ENCODE peak calls at places on chromosomes 11 and 22, in six cellular contexts. Q is MM.1S, V is cardiac muscle cell, L is cardiac fibroblast, I is A549, C is colonic mucosa. B is an unnamed sample.

GRCh38 chr11:128496684-128497056 is 90.7 kb downstream of the ETS1 start:
- DNase-seq in Q (no peak), V (no peak), L (no peak), I (peak), C (no peak), B (no peak)

GRCh38 chr22:41341990-41342389 is 39.8 kb upstream of the TEF start:
- DNase-seq in Q (peak), V (no peak), L (no peak), I (no peak), C (no peak), B (no peak)

GRCh38 chr11:65880844-65881421 is 1.3 kb downstream of the CTSW start:
- DNase-seq in Q (no peak), V (no peak), L (no peak), I (no peak), C (no peak), B (no peak)

GRCh38 chr11:112656772-112657428 is 304.3 kb upstream of the NCAM1 start:
- DNase-seq in Q (no peak), V (peak), L (peak), I (no peak), C (no peak), B (no peak)

GRCh38 chr11:96753997-96754396 is 364.2 kb downstream of the JRKL start:
- DNase-seq in Q (no peak), V (no peak), L (no peak), I (no peak), C (no peak), B (no peak)

GRCh38 chr11:129213261-129213660 is 21.1 kb upstream of the ARHGAP32 start:
- DNase-seq in Q (no peak), V (no peak), L (no peak), I (no peak), C (no peak), B (no peak)

GRCh38 chr11:19869466-19869865 is 156.8 kb downstream of the NAV2 start:
- DNase-seq in Q (no peak), V (no peak), L (no peak), I (no peak), C (no peak), B (no peak)

GRCh38 chr11:1219446-1219835 is 3.4 kb upstream of the MUC5B start:
- DNase-seq in Q (no peak), V (no peak), L (no peak), I (no peak), C (no peak), B (no peak)

GRCh38 chr11:110000858-110001257 is 92.3 kb upstream of the ZC3H12C start:
- DNase-seq in Q (no peak), V (no peak), L (no peak), I (no peak), C (no peak), B (no peak)

GRCh38 chr11:124762077-124762623 is at the start of gene ESAM:
- DNase-seq in Q (peak), V (no peak), L (no peak), I (peak), C (peak), B (peak)

GRCh38 chr11:12094872-12095800 is 15.3 kb upstream of the MICAL2 start:
- DNase-seq in Q (no peak), V (no peak), L (no peak), I (no peak), C (peak), B (no peak)

GRCh38 chr11:413120-414081 is 1.4 kb downstream of the SIGIRR start:
- DNase-seq in Q (no peak), V (no peak), L (no peak), I (no peak), C (no peak), B (peak)

GRCh38 chr11:78181155-78181554 is 7.3 kb downstream of the KCTD21 start:
- DNase-seq in Q (no peak), V (peak), L (peak), I (no peak), C (no peak), B (no peak)

GRCh38 chr11:121814962-121815361 is 301.1 kb downstream of the BLID start:
- DNase-seq in Q (no peak), V (no peak), L (no peak), I (no peak), C (no peak), B (no peak)

GRCh38 chr11:69840371-69841169 is 21.4 kb upstream of the FGF3 start:
- DNase-seq in Q (no peak), V (no peak), L (no peak), I (no peak), C (no peak), B (no peak)

GRCh38 chr22:45462034-45462655 is 40.5 kb upstream of the FBLN1 start:
- DNase-seq in Q (no peak), V (no peak), L (no peak), I (no peak), C (no peak), B (no peak)

GRCh38 chr11:77198440-77198849 is 70.4 kb downstream of the MYO7A start:
- DNase-seq in Q (no peak), V (peak), L (no peak), I (peak), C (no peak), B (no peak)

GRCh38 chr11:645536-645935 is 8.5 kb downstream of the DRD4 start:
- DNase-seq in Q (peak), V (no peak), L (no peak), I (no peak), C (no peak), B (no peak)

GRCh38 chr22:50341977-50342650 is 1.0 kb upstream of the PPP6R2 start:
- DNase-seq in Q (peak), V (peak), L (peak), I (peak), C (peak), B (peak)

GRCh38 chr22:19631899-19632670 is 82.2 kb upstream of the SEPTIN5 start:
- DNase-seq in Q (no peak), V (peak), L (peak), I (peak), C (no peak), B (no peak)

DNA sequence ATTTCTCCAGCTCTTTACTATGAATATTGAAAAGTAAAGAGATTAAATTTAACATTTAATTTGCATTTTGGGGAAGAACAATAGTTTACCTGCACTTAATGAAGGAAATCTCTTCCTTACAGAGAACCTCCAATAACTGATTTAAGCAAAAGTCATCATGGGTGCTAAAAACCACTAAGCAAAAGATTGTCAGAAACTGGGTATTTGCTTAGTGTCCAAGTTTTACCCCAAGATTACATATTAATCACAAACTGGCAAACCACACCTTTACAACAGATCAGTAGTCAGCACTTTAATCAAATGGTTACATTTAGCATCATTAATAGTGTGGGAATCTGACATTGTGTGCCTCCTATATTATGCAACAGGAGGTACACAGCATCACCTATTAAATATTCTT is 2.7 kb downstream of the ZBTB44 start:
- DNase-seq in Q (no peak), V (no peak), L (no peak), I (no peak), C (no peak), B (no peak)
- H3K4me3 ChIP-seq in Q (no peak), V (no peak), L (no peak), I (no peak), C (no peak), B (no peak)

DNA sequence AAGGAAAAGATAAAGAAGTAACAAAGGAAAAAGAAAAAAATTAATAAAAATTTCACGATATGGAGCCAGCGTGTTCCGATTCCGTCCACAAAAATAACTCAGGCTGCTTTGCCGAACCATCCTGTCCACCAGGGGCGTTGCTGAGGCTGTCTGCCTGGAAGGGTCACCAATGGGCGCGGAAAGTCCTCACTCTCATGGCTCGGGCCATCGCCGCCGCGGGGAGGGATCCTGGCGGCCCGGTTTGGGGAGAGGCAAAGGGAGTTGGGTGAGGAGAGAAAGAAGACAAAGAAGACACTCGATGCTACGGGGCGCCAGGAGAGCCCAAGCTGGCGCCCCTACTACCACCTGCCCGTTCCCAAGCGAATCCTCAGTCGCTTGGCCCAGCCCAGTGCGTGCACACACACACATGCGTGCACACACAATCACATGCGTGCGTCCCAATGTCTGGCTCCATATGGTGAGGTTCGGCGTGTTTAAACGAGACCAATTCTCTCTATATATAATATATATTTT is 5.6 kb upstream of the PYGM start:
- DNase-seq in Q (no peak), V (no peak), L (no peak), I (no peak), C (no peak), B (no peak)
- TF ChIP-seq CTCF in Q (no peak), V (no peak), L (peak), I (no peak), C (no peak), B (no peak)

DNA sequence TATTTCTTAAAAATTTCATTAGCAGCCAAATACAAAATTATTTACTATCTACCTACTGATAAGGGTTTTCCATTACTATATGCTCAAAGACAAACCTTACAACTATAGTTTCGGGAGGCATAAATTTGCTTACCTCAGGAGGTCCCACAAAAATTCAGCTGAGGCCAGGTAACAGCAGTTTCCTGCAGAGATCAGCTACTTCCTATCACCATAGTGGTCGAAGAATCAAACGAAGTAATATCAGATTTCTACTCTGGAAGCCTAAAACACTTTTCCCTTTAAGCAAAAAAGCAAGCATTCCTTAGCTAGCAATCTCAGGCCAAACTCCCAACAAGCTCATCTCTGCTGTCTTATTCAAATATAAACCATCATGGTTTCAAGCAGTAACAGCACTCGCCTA is 3.1 kb downstream of the NAP1L4 start:
- DNase-seq in Q (peak), V (no peak), L (no peak), I (no peak), C (no peak), B (no peak)
- H3K4me3 ChIP-seq in Q (peak), V (peak), L (no peak), I (peak), C (peak), B (peak)

GRCh38 chr11:59678118-59678812 is 9.4 kb upstream of the PATL1 start:
- DNase-seq in Q (no peak), V (peak), L (peak), I (no peak), C (no peak), B (no peak)
- TF ChIP-seq CTCF in Q (no peak), V (no peak), L (peak), I (no peak), C (no peak), B (no peak)

DNA sequence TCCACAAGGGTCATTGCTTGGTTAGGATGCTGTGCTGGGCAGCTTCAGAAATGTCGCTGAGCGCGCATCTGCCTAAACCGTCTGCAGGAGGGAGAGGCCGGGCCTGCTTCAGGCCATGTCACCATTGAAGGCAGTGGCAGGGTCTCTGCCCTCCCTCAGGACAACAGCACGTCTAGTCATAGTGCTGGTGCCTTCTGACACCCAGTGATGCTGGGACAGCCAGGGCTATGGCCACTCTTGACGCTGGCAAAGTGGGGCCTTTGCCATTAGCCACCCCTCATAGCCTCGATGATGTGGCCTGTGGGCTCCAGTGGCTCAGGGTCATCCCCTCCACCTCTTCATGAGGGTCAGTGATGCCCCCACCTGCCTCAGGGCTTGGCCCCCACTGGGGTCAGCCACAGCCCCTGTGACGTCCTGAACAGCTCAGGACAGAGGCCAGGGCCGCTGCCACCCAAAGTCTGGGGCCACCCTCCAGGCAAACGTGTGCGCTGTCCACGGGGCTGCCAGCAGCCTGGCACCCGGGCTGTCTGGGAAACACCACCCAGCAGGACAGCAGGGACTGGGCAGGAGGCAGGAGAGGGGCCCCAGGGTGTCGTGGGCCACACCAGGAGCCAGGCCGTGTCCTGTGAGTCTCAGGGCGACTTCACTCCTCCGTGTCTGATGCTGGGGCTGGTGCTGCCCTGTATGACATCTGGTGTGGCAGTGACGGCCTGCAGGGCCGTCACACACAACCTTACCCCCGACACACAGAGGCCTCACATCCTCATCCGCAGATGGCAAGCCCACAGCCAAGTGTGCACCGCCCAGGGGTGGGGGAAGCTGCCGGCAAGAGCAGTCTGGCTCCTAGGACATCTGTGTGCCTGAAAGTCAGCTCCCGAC is 42.5 kb downstream of the CERK start:
- DNase-seq in Q (no peak), V (no peak), L (no peak), I (no peak), C (no peak), B (no peak)
- H3K4me3 ChIP-seq in Q (no peak), V (no peak), L (no peak), I (no peak), C (no peak), B (no peak)

DNA sequence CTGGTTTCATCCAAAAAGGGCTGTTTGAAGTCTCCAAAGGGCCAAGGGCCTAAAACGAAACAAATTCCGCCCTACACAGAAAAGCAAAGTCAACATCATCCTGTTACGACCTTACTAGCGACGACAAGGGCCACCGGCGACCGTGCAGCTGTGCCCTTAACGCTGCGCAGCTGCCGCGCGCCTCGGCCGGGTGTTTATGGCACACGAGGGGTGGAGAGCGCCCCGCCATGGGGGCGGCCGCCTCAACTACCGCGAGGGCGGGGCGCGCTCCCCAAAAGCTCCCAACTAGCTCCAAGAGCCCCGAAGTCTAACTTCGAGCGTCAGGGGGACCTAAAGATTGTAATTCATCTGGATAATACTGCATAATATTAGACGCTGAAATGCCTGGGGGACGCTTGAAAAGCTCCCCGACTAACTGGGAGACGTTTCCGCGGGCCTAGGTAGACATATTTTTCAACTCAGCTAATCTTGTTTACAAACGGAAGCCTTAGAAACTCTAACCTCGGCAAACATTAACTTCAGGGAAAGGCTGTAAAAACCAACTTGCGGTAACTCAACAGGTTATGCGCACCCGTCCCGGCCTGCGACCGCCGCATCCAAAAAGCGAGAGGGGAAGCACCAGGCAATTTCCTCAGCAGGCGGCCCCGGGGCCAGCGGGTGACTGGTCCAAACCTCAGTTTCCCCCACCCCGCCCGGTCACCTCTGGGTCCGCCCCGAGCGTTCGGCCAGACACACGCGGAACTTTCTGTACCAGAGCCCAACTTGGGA is 688 bp downstream of the TMEM123 start:
- DNase-seq in Q (peak), V (peak), L (peak), I (peak), C (peak), B (peak)
- TF ChIP-seq CTCF in Q (peak), V (peak), L (no peak), I (no peak), C (no peak), B (peak)

GRCh38 chr11:14336507-14337503 is 22.2 kb downstream of the RRAS2 start:
- DNase-seq in Q (no peak), V (peak), L (peak), I (peak), C (no peak), B (no peak)
- H3K4me3 ChIP-seq in Q (no peak), V (no peak), L (no peak), I (no peak), C (no peak), B (no peak)

DNA sequence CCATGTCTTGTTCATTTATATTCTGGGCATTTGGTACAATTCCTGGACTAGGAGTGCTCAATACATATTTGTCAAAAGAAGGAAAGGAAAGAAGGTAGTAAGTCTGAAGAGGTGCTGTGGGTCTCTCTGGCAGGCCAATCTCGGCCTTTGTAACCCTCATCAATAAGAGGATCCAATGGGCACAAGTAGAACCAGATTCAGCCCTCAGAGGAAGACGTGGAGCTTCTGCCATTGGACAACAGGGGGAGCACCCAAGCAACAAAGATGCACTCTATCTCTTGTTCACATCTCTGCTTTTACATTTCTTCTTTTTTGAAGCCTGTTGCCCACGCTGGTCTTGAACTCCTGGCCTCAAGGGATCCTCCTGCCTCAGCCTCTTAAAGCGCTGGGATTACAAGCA is 2.2 kb upstream of the VPS11 start:
- DNase-seq in Q (peak), V (peak), L (peak), I (peak), C (no peak), B (no peak)
- TF ChIP-seq CTCF in Q (peak), V (peak), L (peak), I (peak), C (no peak), B (peak)

GRCh38 chr11:67117176-67117575 is 1.9 kb upstream of the KDM2A start:
- DNase-seq in Q (no peak), V (no peak), L (no peak), I (no peak), C (no peak), B (no peak)
- H3K4me3 ChIP-seq in Q (peak), V (no peak), L (no peak), I (no peak), C (peak), B (no peak)

B was measured in GM06990.